ENCODE peak calls at places on chromosomes 11 and 22, in six cellular contexts. V, G, T, A, K and B are unnamed samples.

GRCh38 chr22:22710719-22711531 is 66.5 kb downstream of the GGTLC2 start:
- DNase-seq in K (peak), A (peak), G (no peak), T (peak), V (peak), B (peak)

GRCh38 chr11:7032692-7033091 is 12.4 kb downstream of the NLRP14 start:
- DNase-seq in V (peak), G (no peak), T (no peak), A (no peak), K (no peak), B (no peak)

GRCh38 chr22:30228509-30229359 is 17.8 kb downstream of the LIF start:
- DNase-seq in A (no peak), V (peak), G (no peak), T (no peak), K (no peak), B (no peak)

GRCh38 chr11:2536440-2536989 is 91.7 kb downstream of the KCNQ1 start:
- DNase-seq in V (no peak), A (no peak), G (no peak), K (no peak), T (no peak), B (peak)

GRCh38 chr11:85299247-85299646 is 327.9 kb downstream of the DLG2 start:
- DNase-seq in A (peak), V (peak), K (no peak), T (no peak), G (no peak), B (no peak)

GRCh38 chr11:84714316-84714780 is 912.8 kb downstream of the DLG2 start:
- DNase-seq in G (peak), K (peak), A (peak), V (peak), T (no peak), B (peak)

GRCh38 chr11:27395556-27396258 is 32.7 kb upstream of the CCDC34 start:
- DNase-seq in V (peak), A (no peak), G (no peak), T (no peak), K (no peak), B (no peak)

GRCh38 chr11:79195209-79195608 is 245.6 kb downstream of the TENM4 start:
- DNase-seq in K (no peak), A (no peak), T (no peak), G (no peak), V (no peak), B (no peak)

GRCh38 chr22:36088292-36088691 is 59.7 kb upstream of the RBFOX2 start:
- DNase-seq in V (peak), K (no peak), G (peak), T (no peak), A (no peak), B (no peak)

GRCh38 chr22:17171313-17172171 is 12.5 kb upstream of the HDHD5 start:
- DNase-seq in K (peak), G (peak), A (peak), V (peak), T (peak), B (peak)

GRCh38 chr11:33689089-33689488 is 11.5 kb downstream of the C11orf91 start:
- DNase-seq in V (no peak), A (no peak), K (no peak), T (no peak), G (no peak), B (no peak)

GRCh38 chr22:45101828-45102227 is 61.9 kb upstream of the NUP50 start:
- DNase-seq in K (peak), G (peak), T (no peak), V (peak), A (peak), B (peak)

GRCh38 chr22:46573781-46574437 is 36.5 kb upstream of the CELSR1 start:
- DNase-seq in G (no peak), V (no peak), A (no peak), T (no peak), K (no peak), B (peak)

GRCh38 chr11:103396237-103396636 is 287.0 kb downstream of the DYNC2H1 start:
- DNase-seq in T (no peak), V (no peak), A (no peak), G (no peak), K (no peak), B (no peak)

GRCh38 chr11:27600656-27601055 is 94.1 kb upstream of the LIN7C start:
- DNase-seq in G (no peak), K (no peak), V (no peak), A (no peak), T (no peak), B (no peak)

GRCh38 chr22:26418620-26419019 is 10.4 kb upstream of the ASPHD2 start:
- DNase-seq in A (no peak), G (no peak), V (no peak), K (no peak), T (no peak), B (no peak)

GRCh38 chr22:28297504-28297903 is 378.4 kb upstream of the PITPNB start:
- DNase-seq in A (no peak), V (no peak), G (no peak), K (no peak), T (no peak), B (no peak)

GRCh38 chr11:132106336-132106982 is 736.0 kb downstream of the NTM start:
- DNase-seq in V (no peak), A (no peak), K (no peak), T (no peak), G (no peak), B (no peak)

GRCh38 chr11:3134218-3134621 is 30.9 kb downstream of the OSBPL5 start:
- DNase-seq in A (peak), K (no peak), V (no peak), G (peak), T (no peak), B (peak)

GRCh38 chr11:95453616-95454118 is 222.7 kb upstream of the SESN3 start:
- DNase-seq in T (no peak), G (no peak), K (no peak), A (no peak), V (no peak), B (no peak)

GRCh38 chr22:30636226-30637077 is 871 bp downstream of the SLC35E4 start:
- DNase-seq in G (peak), T (no peak), K (peak), A (no peak), V (peak), B (peak)

GRCh38 chr11:124987096-124987495 is 33.1 kb downstream of the CCDC15 start:
- DNase-seq in V (no peak), G (no peak), A (no peak), T (no peak), K (no peak), B (no peak)

GRCh38 chr11:69007978-69008381 is 5.1 kb downstream of the MRGPRF start:
- DNase-seq in G (peak), V (peak), K (no peak), A (no peak), T (no peak), B (peak)

GRCh38 chr22:45163074-45163416 is 680 bp upstream of the NUP50 start:
- DNase-seq in K (no peak), T (no peak), V (peak), G (no peak), A (peak), B (no peak)

GRCh38 chr11:13434247-13435205 is 28.5 kb downstream of the BTBD10 start:
- DNase-seq in K (no peak), G (no peak), A (no peak), T (no peak), V (no peak), B (no peak)

GRCh38 chr11:104043678-104044239 is 7.3 kb downstream of the DDI1 start:
- DNase-seq in V (no peak), G (no peak), K (no peak), A (no peak), T (no peak), B (no peak)

GRCh38 chr11:47179655-47179991 is 2.9 kb upstream of the ARFGAP2 start:
- DNase-seq in A (peak), G (no peak), T (no peak), V (peak), K (peak), B (no peak)

GRCh38 chr22:30453731-30454510 is 17.9 kb downstream of the SEC14L3 start:
- DNase-seq in A (peak), T (no peak), K (no peak), V (peak), G (no peak), B (no peak)

GRCh38 chr11:488992-489391 is 18.1 kb downstream of the RNH1 start:
- DNase-seq in V (no peak), K (no peak), A (no peak), G (no peak), T (no peak), B (no peak)

GRCh38 chr11:43987384-43988039 is 45.1 kb downstream of the C11orf96 start:
- DNase-seq in G (peak), V (peak), K (no peak), T (no peak), A (peak), B (no peak)

GRCh38 chr11:47980907-47981621 is 705 bp downstream of the PTPRJ start:
- DNase-seq in V (peak), A (peak), K (peak), T (no peak), G (peak), B (peak)

GRCh38 chr11:112922606-112923005 is 38.6 kb upstream of the NCAM1 start:
- DNase-seq in K (no peak), T (no peak), V (no peak), G (no peak), A (no peak), B (no peak)